ENCODE peak calls at places on chromosome 1, in nine cellular contexts. U is A549, J is HepG2, K is GM12878, M is HCT116, E is GM23338, Q is Panc1, G is K562, C is SK-N-SH. Y is an unnamed sample.
A peak's percentile ranks its signal among the peaks of the same experiment; 100 is the strongest.

GRCh38 chr1:101964708-101965107 is 32.0 kb downstream of the OLFM3 start:
- DNase-seq in U (no peak), J (no peak), K (no peak), M (no peak), E (no peak), Q (no peak), G (no peak), C (no peak), Y (no peak)

GRCh38 chr1:167469280-167469965 is 48.9 kb downstream of the CD247 start:
- DNase-seq in U (no peak), J (no peak), K (no peak), M (no peak), E (no peak), Q (no peak), G (no peak), C (no peak), Y (no peak)

GRCh38 chr1:201137579-201138310 is 10.8 kb upstream of the ASCL5 start:
- DNase-seq in U (no peak), J (no peak), K (no peak), M (no peak), E (no peak), Q (no peak), G (no peak), C (no peak), Y (no peak)

GRCh38 chr1:173052681-173053196 is 2.0 kb upstream of the TNFSF18 start:
- DNase-seq in U (no peak), J (no peak), K (no peak), M (peak; percentile 49), E (no peak), Q (no peak), G (no peak), C (no peak), Y (no peak)

GRCh38 chr1:96370752-96371151 is 350.8 kb upstream of the PTBP2 start:
- DNase-seq in U (peak; percentile 7), J (no peak), K (no peak), M (peak; percentile 16), E (no peak), Q (no peak), G (no peak), C (no peak), Y (no peak)

GRCh38 chr1:179793281-179793680 is 50.2 kb downstream of the FAM163A start:
- DNase-seq in U (no peak), J (no peak), K (no peak), M (no peak), E (no peak), Q (no peak), G (no peak), C (no peak), Y (no peak)

GRCh38 chr1:15975805-15976680 is at the start of gene ZBTB17:
- DNase-seq in U (peak; percentile 90), J (peak; percentile 85), K (peak; percentile 79), M (peak; percentile 86), E (peak; percentile 97), Q (peak; percentile 67), G (peak; percentile 98), C (peak; percentile 97), Y (peak; percentile 81)

GRCh38 chr1:178407662-178408061 is 89.1 kb downstream of the CLEC20A start:
- DNase-seq in U (no peak), J (no peak), K (no peak), M (no peak), E (peak; percentile 38), Q (no peak), G (no peak), C (no peak), Y (no peak)

GRCh38 chr1:58072450-58072849 is 474.1 kb downstream of the OMA1 start:
- DNase-seq in U (no peak), J (no peak), K (no peak), M (no peak), E (no peak), Q (no peak), G (no peak), C (no peak), Y (no peak)

GRCh38 chr1:235997916-235998315 is 67.0 kb downstream of the NID1 start:
- DNase-seq in U (no peak), J (no peak), K (no peak), M (no peak), E (no peak), Q (no peak), G (no peak), C (no peak), Y (no peak)
- TF ChIP-seq REST in U (no peak), J (no peak), K (no peak), M (no peak), E (no peak), Q (no peak), G (no peak), C (no peak), Y (no peak)

DNA sequence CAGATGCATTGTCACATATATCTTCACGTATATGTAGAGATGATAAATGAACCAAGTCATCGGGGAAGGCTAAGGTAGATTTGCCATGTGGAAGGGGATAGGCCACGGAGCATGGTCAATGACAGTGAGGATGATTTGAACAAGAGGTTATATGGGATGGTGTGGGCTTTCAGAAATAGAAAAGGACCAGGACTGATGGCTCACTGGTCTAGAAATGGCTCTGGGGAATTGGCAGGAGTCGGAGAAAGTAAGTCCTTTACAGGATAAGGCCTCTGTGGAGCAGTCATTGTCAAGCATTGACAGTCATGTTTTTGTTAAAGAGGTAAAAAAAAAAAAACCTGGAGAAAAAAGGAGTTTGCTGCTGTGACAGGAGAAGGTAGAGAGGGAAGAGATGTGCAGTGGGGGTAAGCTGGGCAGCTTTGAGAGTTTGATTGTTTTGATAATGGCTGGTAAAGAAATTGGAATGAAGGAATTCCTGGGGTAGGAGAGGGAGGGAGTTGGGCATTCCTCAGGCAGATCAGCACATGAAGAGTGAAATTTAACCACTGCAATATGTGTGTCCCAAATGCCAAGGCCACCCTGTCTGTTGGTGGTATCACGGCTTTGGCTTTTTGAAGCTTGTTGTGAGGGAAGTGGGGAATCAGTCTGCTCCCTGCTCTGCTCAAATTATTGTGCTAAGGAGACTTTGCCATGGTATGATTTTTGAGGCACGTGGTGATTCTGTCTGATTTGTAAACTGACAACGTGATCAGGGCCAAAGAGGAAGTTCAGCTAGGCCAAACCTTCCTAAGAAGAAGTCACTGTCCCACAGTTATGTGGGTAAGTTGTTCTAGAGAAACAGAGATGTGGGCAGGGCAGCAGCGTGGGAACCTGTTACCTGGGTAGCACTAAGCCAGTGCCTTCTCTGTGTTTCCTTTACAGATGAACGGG is 26.0 kb downstream of the MACF1 start:
- DNase-seq in U (no peak), J (peak; percentile 4), K (peak; percentile 57), M (no peak), E (peak; percentile 82), Q (no peak), G (no peak), C (no peak), Y (peak; percentile 38)
- TF ChIP-seq REST in U (no peak), J (no peak), K (no peak), M (no peak), E (no peak), Q (no peak), G (no peak), C (no peak), Y (no peak)

GRCh38 chr1:211559222-211560010 is 19.5 kb downstream of the SLC30A1 start:
- DNase-seq in U (no peak), J (no peak), K (no peak), M (no peak), E (no peak), Q (no peak), G (no peak), C (no peak), Y (no peak)

GRCh38 chr1:211553549-211553948 is 25.4 kb downstream of the SLC30A1 start:
- DNase-seq in U (no peak), J (no peak), K (no peak), M (no peak), E (no peak), Q (no peak), G (no peak), C (no peak), Y (no peak)

DNA sequence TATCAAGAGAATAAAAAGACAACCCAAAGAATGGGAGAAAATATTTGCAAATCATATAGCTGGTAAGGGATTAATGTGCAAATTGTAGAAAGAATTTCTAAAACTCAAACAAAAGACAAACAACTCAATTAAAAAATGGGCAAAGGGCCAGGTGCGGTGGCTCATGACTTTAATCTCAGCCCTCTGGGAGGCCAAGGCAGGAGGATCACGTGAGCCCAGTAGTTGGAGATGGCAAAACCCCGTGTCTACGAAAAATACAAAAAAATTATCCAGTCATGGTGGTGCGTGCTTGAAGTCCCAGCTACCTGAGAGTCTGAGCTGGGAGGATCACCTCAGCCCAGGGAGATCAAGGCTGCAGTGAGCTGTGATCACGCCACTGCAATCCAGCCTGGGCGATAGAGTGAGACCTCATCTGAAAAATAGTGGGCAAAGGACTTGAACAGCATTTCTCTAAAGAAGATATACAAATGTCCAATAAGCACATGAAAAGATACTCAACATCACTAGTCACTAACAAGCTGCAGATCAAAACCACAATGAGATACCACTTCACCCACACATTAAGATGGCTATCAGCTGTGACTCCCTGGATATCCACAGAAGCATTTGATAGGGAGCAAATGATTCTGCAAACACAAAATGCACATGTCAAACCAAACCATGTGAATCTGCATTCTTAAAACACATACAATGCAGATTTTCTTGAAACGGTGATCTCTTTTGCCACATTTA is 20.9 kb downstream of the SLC30A1 start:
- DNase-seq in U (no peak), J (no peak), K (no peak), M (no peak), E (no peak), Q (no peak), G (no peak), C (no peak), Y (no peak)
- TF ChIP-seq REST in U (no peak), J (no peak), K (no peak), M (no peak), E (no peak), Q (no peak), G (no peak), C (no peak), Y (no peak)

GRCh38 chr1:42732126-42732680 is 7.8 kb downstream of the CLDN19 start:
- DNase-seq in U (no peak), J (no peak), K (no peak), M (no peak), E (no peak), Q (no peak), G (no peak), C (peak; percentile 3), Y (no peak)

GRCh38 chr1:42730002-42730401 is 10.0 kb downstream of the CLDN19 start:
- DNase-seq in U (no peak), J (no peak), K (no peak), M (no peak), E (peak; percentile 56), Q (no peak), G (peak; percentile 49), C (no peak), Y (no peak)

GRCh38 chr1:42733415-42734200 is 6.4 kb downstream of the CLDN19 start:
- DNase-seq in U (no peak), J (no peak), K (no peak), M (no peak), E (no peak), Q (no peak), G (no peak), C (peak; percentile 1), Y (no peak)

GRCh38 chr1:42734201-42735035 is 5.6 kb downstream of the CLDN19 start:
- DNase-seq in U (no peak), J (peak; percentile 25), K (no peak), M (no peak), E (no peak), Q (no peak), G (no peak), C (no peak), Y (no peak)

GRCh38 chr1:42730988-42731387 is 9.0 kb downstream of the CLDN19 start:
- DNase-seq in U (peak; percentile 36), J (no peak), K (no peak), M (peak; percentile 64), E (peak; percentile 61), Q (peak; percentile 13), G (peak; percentile 47), C (peak; percentile 32), Y (peak; percentile 25)
- TF ChIP-seq REST in U (no peak), J (no peak), K (no peak), M (no peak), E (no peak), Q (no peak), G (no peak), C (no peak), Y (no peak)